ENCODE peak calls at places on chromosomes 12 and 14, in seven cellular contexts. G, I, J, N, A, Y and B are unnamed samples.

GRCh38 chr14:25150934-25151790 is 101.2 kb upstream of the STXBP6 start:
- DNase-seq in N (no peak), A (peak; percentile 80), Y (peak; percentile 84), G (peak; percentile 66), I (no peak), J (peak; percentile 73), B (no peak)

GRCh38 chr12:91357381-91357780 is 174.8 kb upstream of the DCN start:
- DNase-seq in G (no peak), Y (no peak), J (no peak), A (peak; percentile 42), N (no peak), I (no peak), B (no peak)

GRCh38 chr14:35197015-35197414 is 74.7 kb downstream of the PRORP start:
- DNase-seq in G (no peak), J (peak; percentile 27), Y (no peak), N (no peak), A (peak; percentile 33), I (no peak), B (no peak)

GRCh38 chr12:111048991-111049390 is 128.6 kb upstream of the MYL2 start:
- DNase-seq in A (no peak), G (no peak), J (no peak), Y (no peak), N (no peak), I (no peak), B (no peak)

GRCh38 chr12:12747281-12747680 is 30.1 kb downstream of the CDKN1B start:
- DNase-seq in N (no peak), J (no peak), A (no peak), I (no peak), G (peak; percentile 3), Y (no peak), B (no peak)

GRCh38 chr14:81169711-81170103 is 51.1 kb downstream of the GTF2A1 start:
- DNase-seq in J (no peak), N (peak; percentile 73), A (no peak), I (peak; percentile 40), G (peak; percentile 61), Y (peak; percentile 67), B (no peak)

GRCh38 chr14:24605435-24606190 is 3.9 kb downstream of the GZMH start:
- DNase-seq in Y (no peak), I (peak; percentile 43), J (peak; percentile 38), G (peak; percentile 1), N (peak; percentile 76), A (peak; percentile 38), B (peak; percentile 49)

GRCh38 chr14:74975059-74975810 is 19.8 kb upstream of the PGF start:
- DNase-seq in N (peak; percentile 70), J (no peak), G (no peak), A (no peak), Y (no peak), I (peak; percentile 37), B (no peak)

GRCh38 chr14:68684466-68685418 is 108.1 kb downstream of the ZFP36L1 start:
- DNase-seq in G (no peak), Y (no peak), I (no peak), A (no peak), J (peak; percentile 55), N (peak; percentile 47), B (no peak)

GRCh38 chr12:5187136-5187535 is 143.5 kb downstream of the KCNA5 start:
- DNase-seq in A (no peak), J (no peak), G (peak; percentile 6), Y (no peak), N (no peak), I (no peak), B (no peak)

GRCh38 chr12:121003650-121004049 is 12.6 kb downstream of the C12orf43 start:
- DNase-seq in G (no peak), J (no peak), Y (no peak), I (no peak), N (no peak), A (no peak), B (no peak)

GRCh38 chr12:20716985-20717384 is 21.9 kb downstream of the SLCO1C1 start:
- DNase-seq in N (no peak), J (no peak), I (no peak), A (no peak), Y (no peak), G (no peak), B (no peak)

GRCh38 chr12:71476513-71476912 is 36.9 kb downstream of the LGR5 start:
- DNase-seq in G (no peak), Y (no peak), J (peak; percentile 7), I (no peak), A (no peak), N (no peak), B (no peak)

GRCh38 chr14:39426605-39427004 is 5.6 kb downstream of the FBXO33 start:
- DNase-seq in Y (peak; percentile 22), A (no peak), I (no peak), N (no peak), G (peak; percentile 44), J (peak; percentile 53), B (no peak)

GRCh38 chr12:53484686-53485567 is 14.3 kb downstream of the MAP3K12 start:
- DNase-seq in G (no peak), A (no peak), N (no peak), I (no peak), J (no peak), Y (no peak), B (no peak)

GRCh38 chr12:109127533-109128242 is 11.3 kb downstream of the ACACB start:
- DNase-seq in I (no peak), A (no peak), Y (no peak), N (no peak), G (no peak), J (no peak), B (no peak)

GRCh38 chr12:85834378-85834777 is 1.8 kb downstream of the RASSF9 start:
- DNase-seq in I (no peak), Y (no peak), G (no peak), N (no peak), A (peak; percentile 24), J (no peak), B (no peak)

GRCh38 chr14:104897286-104898194 is 27.1 kb upstream of the PLD4 start:
- DNase-seq in G (no peak), N (peak; percentile 41), Y (no peak), I (peak; percentile 29), A (no peak), J (no peak), B (no peak)